ENCODE peak calls at places on chromosome 19, in five cellular contexts. Q is AG08396, K is pons, P is GM03348, O is EL. J is an unnamed sample.

GRCh38 chr19:21126078-21126477 is 15.8 kb upstream of the ZNF431 start:
- DNase-seq in Q (no peak), K (no peak), P (no peak), O (no peak), J (no peak)

GRCh38 chr19:55305491-55305890 is 19.6 kb downstream of the TMEM150B start:
- DNase-seq in Q (peak), K (no peak), P (peak), O (peak), J (no peak)

GRCh38 chr19:53883231-53883661 is 1.2 kb downstream of the PRKCG start:
- DNase-seq in Q (no peak), K (no peak), P (no peak), O (no peak), J (no peak)

GRCh38 chr19:18068395-18068794 is 18.3 kb downstream of the IL12RB1 start:
- DNase-seq in Q (no peak), K (no peak), P (no peak), O (no peak), J (no peak)

GRCh38 chr19:3818479-3818878 is 32.3 kb upstream of the MATK start:
- DNase-seq in Q (peak), K (peak), P (peak), O (peak), J (no peak)

GRCh38 chr19:9914315-9915207 is 21.8 kb downstream of the OLFM2 start:
- DNase-seq in Q (peak), K (peak), P (peak), O (peak), J (peak)

GRCh38 chr19:6577410-6578125 is 13.4 kb downstream of the CD70 start:
- DNase-seq in Q (no peak), K (peak), P (no peak), O (no peak), J (no peak)

GRCh38 chr19:30711296-30711695 is 339.1 kb downstream of the ZNF536 start:
- DNase-seq in Q (no peak), K (no peak), P (no peak), O (no peak), J (no peak)

GRCh38 chr19:6731822-6732221 is 5.6 kb downstream of the GPR108 start:
- DNase-seq in Q (no peak), K (no peak), P (no peak), O (no peak), J (no peak)

GRCh38 chr19:55069137-55069858 is 6.3 kb upstream of the RDH13 start:
- DNase-seq in Q (no peak), K (no peak), P (peak), O (no peak), J (no peak)

GRCh38 chr19:39296055-39296645 is at the start of gene IFNL1:
- DNase-seq in Q (no peak), K (no peak), P (no peak), O (no peak), J (no peak)

GRCh38 chr19:18110833-18111232 is 13.3 kb downstream of the MAST3 start:
- DNase-seq in Q (no peak), K (no peak), P (no peak), O (no peak), J (no peak)

GRCh38 chr19:16828990-16829821 is at the start of gene SIN3B:
- DNase-seq in Q (peak), K (peak), P (peak), O (peak), J (peak)

GRCh38 chr19:36151144-36152051 is 849 bp downstream of the COX7A1 start:
- DNase-seq in Q (peak), K (no peak), P (peak), O (no peak), J (no peak)

GRCh38 chr19:53333071-53333465 is 481 bp upstream of the ZNF845 start:
- DNase-seq in Q (peak), K (no peak), P (peak), O (no peak), J (no peak)

GRCh38 chr19:37778613-37779138 is 710 bp downstream of the ZNF573 start:
- DNase-seq in Q (peak), K (peak), P (peak), O (peak), J (no peak)

GRCh38 chr19:4987286-4987685 is 18.4 kb downstream of the KDM4B start:
- DNase-seq in Q (no peak), K (no peak), P (no peak), O (no peak), J (no peak)

GRCh38 chr19:30229524-30230174 is 142.5 kb upstream of the ZNF536 start:
- DNase-seq in Q (peak), K (no peak), P (peak), O (no peak), J (no peak)

GRCh38 chr19:8135946-8136618 is 13.3 kb downstream of the FBN3 start:
- DNase-seq in Q (no peak), K (no peak), P (no peak), O (no peak), J (no peak)

GRCh38 chr19:13987101-13987890 is 18.8 kb downstream of the RFX1 start:
- DNase-seq in Q (no peak), K (peak), P (no peak), O (no peak), J (no peak)

GRCh38 chr19:58229255-58229639 is 533 bp downstream of the ZNF544 start:
- DNase-seq in Q (peak), K (no peak), P (peak), O (peak), J (no peak)

GRCh38 chr19:39413903-39414608 is 1.6 kb downstream of the PLEKHG2 start:
- DNase-seq in Q (peak), K (no peak), P (peak), O (no peak), J (no peak)

GRCh38 chr19:18999896-19000620 is 33.3 kb downstream of the SUGP2 start:
- DNase-seq in Q (peak), K (no peak), P (no peak), O (no peak), J (no peak)

GRCh38 chr19:3899531-3900294 is 19.2 kb downstream of the ATCAY start:
- DNase-seq in Q (no peak), K (no peak), P (no peak), O (no peak), J (no peak)

GRCh38 chr19:58406818-58407657 is 1.4 kb upstream of the ZNF584 start:
- DNase-seq in Q (no peak), K (no peak), P (no peak), O (no peak), J (no peak)

GRCh38 chr19:772730-773436 is 22.0 kb downstream of the MISP start:
- DNase-seq in Q (no peak), K (no peak), P (no peak), O (no peak), J (no peak)

GRCh38 chr19:36837525-36837901 is 674 bp downstream of the ZNF790 start:
- DNase-seq in Q (peak), K (peak), P (no peak), O (no peak), J (no peak)